ENCODE peak calls at places on chromosomes 12 and 14, in seven cellular contexts. One of them, this sample, is unnamed.

GRCh38 chr12:63823040-63823439 is 21.5 kb upstream of the SRGAP1 start:
- DNase-seq in KG1: no peak
- DNase-seq in IMR-90: no peak
- DNase-seq in endodermal cell: no peak
- DNase-seq in A172: no peak
- DNase-seq in NCI-H524: no peak
- DNase-seq in fibroblast of pulmonary artery: no peak
- DNase-seq in this sample: no peak

GRCh38 chr14:92122351-92122677 is 545 bp downstream of the CPSF2 start:
- DNase-seq in KG1: no peak
- DNase-seq in IMR-90: peak; percentile 20
- DNase-seq in endodermal cell: no peak
- DNase-seq in A172: peak; percentile 9
- DNase-seq in NCI-H524: peak; percentile 51
- DNase-seq in fibroblast of pulmonary artery: peak; percentile 28
- DNase-seq in this sample: no peak

GRCh38 chr12:98514984-98515367 is 414 bp upstream of the TMPO start:
- DNase-seq in KG1: no peak
- DNase-seq in IMR-90: no peak
- DNase-seq in endodermal cell: no peak
- DNase-seq in A172: no peak
- DNase-seq in NCI-H524: no peak
- DNase-seq in fibroblast of pulmonary artery: no peak
- DNase-seq in this sample: no peak

GRCh38 chr12:55955800-55956508 is 9.9 kb downstream of the PMEL start:
- DNase-seq in KG1: no peak
- DNase-seq in IMR-90: peak; percentile 76
- DNase-seq in endodermal cell: peak; percentile 89
- DNase-seq in A172: peak; percentile 65
- DNase-seq in NCI-H524: peak; percentile 26
- DNase-seq in fibroblast of pulmonary artery: peak; percentile 51
- DNase-seq in this sample: peak; percentile 39

GRCh38 chr12:80178846-80179245 is 79.5 kb downstream of the OTOGL start:
- DNase-seq in KG1: no peak
- DNase-seq in IMR-90: no peak
- DNase-seq in endodermal cell: no peak
- DNase-seq in A172: no peak
- DNase-seq in NCI-H524: no peak
- DNase-seq in fibroblast of pulmonary artery: no peak
- DNase-seq in this sample: no peak

GRCh38 chr14:95496111-95496681 is 20.3 kb downstream of the SYNE3 start:
- DNase-seq in KG1: no peak
- DNase-seq in IMR-90: no peak
- DNase-seq in endodermal cell: no peak
- DNase-seq in A172: no peak
- DNase-seq in NCI-H524: no peak
- DNase-seq in fibroblast of pulmonary artery: peak; percentile 57
- DNase-seq in this sample: no peak

GRCh38 chr12:109981311-109981710 is 14.9 kb downstream of the GIT2 start:
- DNase-seq in KG1: no peak
- DNase-seq in IMR-90: no peak
- DNase-seq in endodermal cell: no peak
- DNase-seq in A172: no peak
- DNase-seq in NCI-H524: no peak
- DNase-seq in fibroblast of pulmonary artery: no peak
- DNase-seq in this sample: peak; percentile 19

GRCh38 chr12:56808954-56809353 is 45.8 kb downstream of the HSD17B6 start:
- DNase-seq in KG1: no peak
- DNase-seq in IMR-90: no peak
- DNase-seq in endodermal cell: no peak
- DNase-seq in A172: peak; percentile 76
- DNase-seq in NCI-H524: no peak
- DNase-seq in fibroblast of pulmonary artery: no peak
- DNase-seq in this sample: no peak

GRCh38 chr14:68547305-68548193 is 245.3 kb downstream of the ZFP36L1 start:
- DNase-seq in KG1: no peak
- DNase-seq in IMR-90: peak; percentile 93
- DNase-seq in endodermal cell: no peak
- DNase-seq in A172: peak; percentile 88
- DNase-seq in NCI-H524: no peak
- DNase-seq in fibroblast of pulmonary artery: peak; percentile 95
- DNase-seq in this sample: no peak

GRCh38 chr14:90508536-90509254 is 111.9 kb downstream of the CALM1 start:
- DNase-seq in KG1: peak; percentile 11
- DNase-seq in IMR-90: no peak
- DNase-seq in endodermal cell: no peak
- DNase-seq in A172: no peak
- DNase-seq in NCI-H524: no peak
- DNase-seq in fibroblast of pulmonary artery: no peak
- DNase-seq in this sample: no peak

GRCh38 chr14:35414365-35414764 is 9.8 kb upstream of the NFKBIA start:
- DNase-seq in KG1: no peak
- DNase-seq in IMR-90: peak; percentile 49
- DNase-seq in endodermal cell: no peak
- DNase-seq in A172: peak; percentile 52
- DNase-seq in NCI-H524: no peak
- DNase-seq in fibroblast of pulmonary artery: peak; percentile 69
- DNase-seq in this sample: no peak

This sample was measured in activated CD4-positive, alpha-beta T cell treated with anti-CD3 and anti-CD28 coated beads for 1 hour.